ENCODE peak calls at places on chromosomes 11 and 22, in five cellular contexts. G is HEK293T; F is stimulated activated CD8-positive, alpha-beta memory T cell treated with anti-CD3 and anti-CD28 coated beads, Interleukin-4, amount 100 ng/mL, for 4 hours; C is erythroblast; V is ureter. R is an unnamed sample.

GRCh38 chr11:65557280-65558001 is 718 bp downstream of the LTBP3 start:
- DNase-seq in C (no peak), V (no peak), G (no peak), F (no peak), R (no peak)

GRCh38 chr22:22746963-22747933 is 102.8 kb downstream of the GGTLC2 start:
- DNase-seq in V (no peak), G (no peak), C (no peak), F (no peak), R (no peak)

GRCh38 chr11:114291847-114292680 is 4.1 kb upstream of the NNMT start:
- DNase-seq in G (no peak), C (no peak), V (no peak), F (no peak), R (no peak)

GRCh38 chr11:70089631-70090030 is 11.5 kb downstream of the ANO1 start:
- DNase-seq in F (no peak), G (no peak), V (no peak), C (no peak), R (no peak)

GRCh38 chr11:66048525-66049313 is at the start of gene GAL3ST3:
- DNase-seq in F (no peak), V (no peak), G (no peak), C (no peak), R (no peak)

GRCh38 chr22:27896251-27896650 is 22.8 kb downstream of the PITPNB start:
- DNase-seq in V (no peak), F (no peak), C (no peak), G (no peak), R (no peak)

GRCh38 chr11:27201454-27202302 is 161.1 kb downstream of the BBOX1 start:
- DNase-seq in V (peak), F (no peak), C (peak), G (peak), R (peak)

GRCh38 chr22:20803696-20804324 is 29.9 kb downstream of the SERPIND1 start:
- DNase-seq in C (peak), F (no peak), V (no peak), G (peak), R (peak)

GRCh38 chr22:17258015-17258827 is 39.0 kb upstream of the ADA2 start:
- DNase-seq in G (no peak), F (no peak), V (peak), C (no peak), R (peak)

GRCh38 chr11:36868380-36868779 is 270.3 kb upstream of the RAG2 start:
- DNase-seq in F (no peak), G (no peak), V (no peak), C (no peak), R (no peak)

GRCh38 chr22:24049211-24049610 is 38.1 kb downstream of the CABIN1 start:
- DNase-seq in F (no peak), V (no peak), G (no peak), C (no peak), R (no peak)

GRCh38 chr11:103699216-103699615 is 337.2 kb upstream of the DDI1 start:
- DNase-seq in F (no peak), V (no peak), C (no peak), G (no peak), R (no peak)

GRCh38 chr11:112655386-112655785 is 305.8 kb upstream of the NCAM1 start:
- DNase-seq in V (peak), F (no peak), C (no peak), G (no peak), R (peak)

GRCh38 chr11:58928082-58928574 is 11.2 kb upstream of the GLYATL1 start:
- DNase-seq in V (no peak), C (no peak), F (no peak), G (no peak), R (no peak)

GRCh38 chr22:39658367-39658766 is 87.8 kb downstream of the CACNA1I start:
- DNase-seq in C (no peak), F (no peak), V (no peak), G (no peak), R (no peak)

GRCh38 chr11:126406368-126406767 is 50.9 kb downstream of the ST3GAL4 start:
- DNase-seq in G (no peak), C (no peak), V (no peak), F (no peak), R (no peak)

GRCh38 chr11:60971520-60971919 is at the start of gene CD6:
- DNase-seq in G (no peak), F (no peak), C (no peak), V (no peak), R (no peak)

GRCh38 chr11:105167244-105167643 is 27.7 kb upstream of the CARD18 start:
- DNase-seq in C (no peak), G (no peak), F (no peak), V (no peak), R (no peak)

GRCh38 chr22:36365020-36365411 is 22.8 kb downstream of the MYH9 start:
- DNase-seq in G (no peak), V (no peak), C (peak), F (peak), R (no peak)

GRCh38 chr22:28440517-28441366 is 238.9 kb downstream of the TTC28 start:
- DNase-seq in F (no peak), G (no peak), C (peak), V (no peak), R (no peak)

GRCh38 chr11:8809605-8810272 is 101.2 kb upstream of the AKIP1 start:
- DNase-seq in V (no peak), F (no peak), C (no peak), G (no peak), R (no peak)

GRCh38 chr11:19868871-19869270 is 156.2 kb downstream of the NAV2 start:
- DNase-seq in C (no peak), F (no peak), V (no peak), G (no peak), R (no peak)

GRCh38 chr11:724733-725386 is 18.8 kb downstream of the EPS8L2 start:
- DNase-seq in F (no peak), V (no peak), C (no peak), G (no peak), R (no peak)

GRCh38 chr11:76578655-76579046 is 91.9 kb downstream of the LRRC32 start:
- DNase-seq in G (no peak), C (no peak), F (no peak), V (no peak), R (no peak)

GRCh38 chr11:15773024-15773423 is 583.3 kb downstream of the SOX6 start:
- DNase-seq in V (no peak), C (no peak), F (no peak), G (no peak), R (peak)

GRCh38 chr11:119077839-119078238 is 6.8 kb upstream of the HMBS start:
- DNase-seq in V (no peak), F (no peak), C (no peak), G (no peak), R (no peak)

GRCh38 chr11:68946416-68947090 is 34.2 kb downstream of the MRGPRD start:
- DNase-seq in V (no peak), C (no peak), F (no peak), G (no peak), R (no peak)

GRCh38 chr11:3983101-3983500 is 111.5 kb upstream of the RRM1 start:
- DNase-seq in V (no peak), F (no peak), G (no peak), C (no peak), R (no peak)

GRCh38 chr11:125463590-125464265 is 32.3 kb downstream of the FEZ1 start:
- DNase-seq in F (no peak), C (no peak), G (no peak), V (no peak), R (no peak)

GRCh38 chr11:82523141-82523540 is 210.5 kb downstream of the FAM181B start:
- DNase-seq in C (no peak), F (no peak), V (no peak), G (no peak), R (no peak)

GRCh38 chr11:11444800-11445126 is 91.7 kb upstream of the CSNK2A3 start:
- DNase-seq in F (no peak), G (no peak), V (no peak), C (no peak), R (no peak)

GRCh38 chr11:96342131-96342970 is 644 bp downstream of the MAML2 start:
- DNase-seq in F (no peak), G (no peak), V (no peak), C (no peak), R (no peak)

GRCh38 chr11:29129850-29130249 is 887.0 kb downstream of the KCNA4 start:
- DNase-seq in F (no peak), V (no peak), G (no peak), C (no peak), R (no peak)

R was measured in BE2C.